ENCODE peak calls at places on chromosomes 12 and 14, in nine cellular contexts. One of them, this sample, is unnamed.

GRCh38 chr12:85489194-85489593 is 209.2 kb downstream of the ALX1 start:
- DNase-seq in mucosa of descending colon: no peak
- DNase-seq in lower lobe of right lung: no peak
- DNase-seq in right atrium auricular region: no peak
- DNase-seq in GM12864: no peak
- DNase-seq in AG09309: no peak
- DNase-seq in cardiac muscle cell: no peak
- DNase-seq in fibroblast of pulmonary artery: no peak
- DNase-seq in astrocyte of the spinal cord: no peak
- DNase-seq in this sample: no peak

GRCh38 chr12:68675098-68675842 is 11.5 kb upstream of the NUP107 start:
- DNase-seq in mucosa of descending colon: peak
- DNase-seq in lower lobe of right lung: peak
- DNase-seq in right atrium auricular region: no peak
- DNase-seq in GM12864: no peak
- DNase-seq in AG09309: no peak
- DNase-seq in cardiac muscle cell: no peak
- DNase-seq in fibroblast of pulmonary artery: no peak
- DNase-seq in astrocyte of the spinal cord: no peak
- DNase-seq in this sample: peak

GRCh38 chr14:50835280-50835679 is 4.3 kb upstream of the NIN start:
- DNase-seq in mucosa of descending colon: no peak
- DNase-seq in lower lobe of right lung: no peak
- DNase-seq in right atrium auricular region: no peak
- DNase-seq in GM12864: no peak
- DNase-seq in AG09309: no peak
- DNase-seq in cardiac muscle cell: peak
- DNase-seq in fibroblast of pulmonary artery: peak
- DNase-seq in astrocyte of the spinal cord: no peak
- DNase-seq in this sample: peak

GRCh38 chr14:36771256-36771655 is 109.6 kb downstream of the PAX9 start:
- DNase-seq in mucosa of descending colon: no peak
- DNase-seq in lower lobe of right lung: no peak
- DNase-seq in right atrium auricular region: no peak
- DNase-seq in GM12864: no peak
- DNase-seq in AG09309: no peak
- DNase-seq in cardiac muscle cell: no peak
- DNase-seq in fibroblast of pulmonary artery: no peak
- DNase-seq in astrocyte of the spinal cord: no peak
- DNase-seq in this sample: no peak

GRCh38 chr12:13537623-13538022 is 341.1 kb downstream of the EMP1 start:
- DNase-seq in mucosa of descending colon: no peak
- DNase-seq in lower lobe of right lung: no peak
- DNase-seq in right atrium auricular region: no peak
- DNase-seq in GM12864: peak
- DNase-seq in AG09309: no peak
- DNase-seq in cardiac muscle cell: no peak
- DNase-seq in fibroblast of pulmonary artery: no peak
- DNase-seq in astrocyte of the spinal cord: no peak
- DNase-seq in this sample: no peak

GRCh38 chr12:111519083-111519482 is 80.0 kb downstream of the ATXN2 start:
- DNase-seq in mucosa of descending colon: no peak
- DNase-seq in lower lobe of right lung: no peak
- DNase-seq in right atrium auricular region: no peak
- DNase-seq in GM12864: no peak
- DNase-seq in AG09309: no peak
- DNase-seq in cardiac muscle cell: no peak
- DNase-seq in fibroblast of pulmonary artery: no peak
- DNase-seq in astrocyte of the spinal cord: no peak
- DNase-seq in this sample: no peak

GRCh38 chr12:46677749-46678148 is 148.0 kb downstream of the SLC38A4 start:
- DNase-seq in mucosa of descending colon: no peak
- DNase-seq in lower lobe of right lung: no peak
- DNase-seq in right atrium auricular region: no peak
- DNase-seq in GM12864: no peak
- DNase-seq in AG09309: no peak
- DNase-seq in cardiac muscle cell: peak
- DNase-seq in fibroblast of pulmonary artery: peak
- DNase-seq in astrocyte of the spinal cord: peak
- DNase-seq in this sample: peak

GRCh38 chr14:60197629-60198318 is 32.6 kb upstream of the DHRS7 start:
- DNase-seq in mucosa of descending colon: no peak
- DNase-seq in lower lobe of right lung: no peak
- DNase-seq in right atrium auricular region: no peak
- DNase-seq in GM12864: no peak
- DNase-seq in AG09309: no peak
- DNase-seq in cardiac muscle cell: no peak
- DNase-seq in fibroblast of pulmonary artery: no peak
- DNase-seq in astrocyte of the spinal cord: no peak
- DNase-seq in this sample: no peak

GRCh38 chr12:42473561-42473960 is 116.0 kb downstream of the PRICKLE1 start:
- DNase-seq in mucosa of descending colon: no peak
- DNase-seq in lower lobe of right lung: no peak
- DNase-seq in right atrium auricular region: no peak
- DNase-seq in GM12864: no peak
- DNase-seq in AG09309: no peak
- DNase-seq in cardiac muscle cell: no peak
- DNase-seq in fibroblast of pulmonary artery: no peak
- DNase-seq in astrocyte of the spinal cord: no peak
- DNase-seq in this sample: peak

DNA sequence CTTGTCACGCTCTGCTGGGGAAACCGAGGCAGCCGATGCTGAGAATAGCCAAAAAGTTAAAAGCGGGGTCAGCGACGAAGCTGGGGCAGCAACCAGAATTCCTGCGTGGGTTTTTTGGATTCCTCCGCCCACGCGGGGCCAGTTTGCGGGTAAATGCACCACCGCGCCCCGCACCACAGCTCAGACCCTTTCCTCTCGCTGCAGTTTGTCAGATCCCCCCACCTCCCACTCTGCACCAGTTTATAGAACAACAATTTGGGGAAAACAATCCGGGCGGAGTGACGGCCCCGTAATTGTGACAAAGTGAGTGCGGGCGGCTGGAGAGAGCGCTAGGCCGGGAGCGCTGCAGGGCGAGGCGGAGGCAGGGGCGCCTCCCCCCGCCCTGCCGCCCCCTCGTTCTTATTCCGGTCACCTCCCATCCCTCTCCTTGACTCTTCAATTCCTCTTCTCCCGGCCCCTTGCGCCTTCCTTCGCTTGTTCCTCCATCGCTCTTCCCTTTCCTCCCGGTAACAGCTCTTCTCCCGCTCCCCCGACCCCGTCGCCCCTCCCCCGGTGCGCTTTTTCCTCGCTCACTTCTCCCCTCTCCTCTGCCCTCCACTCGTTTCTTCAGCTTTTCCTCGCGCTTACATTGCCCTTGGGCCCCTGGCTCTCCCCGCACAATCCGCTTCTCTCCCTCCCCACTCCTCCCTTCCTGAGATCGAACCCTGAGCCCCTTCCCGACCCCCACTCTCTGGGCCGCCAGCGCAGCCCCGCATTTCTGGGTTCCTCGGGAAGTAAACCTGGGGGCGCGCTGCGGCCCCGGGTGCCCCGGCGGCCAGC is 639 bp upstream of the DNAJC22 start:
- DNase-seq in mucosa of descending colon: no peak
- DNase-seq in lower lobe of right lung: no peak
- DNase-seq in right atrium auricular region: no peak
- DNase-seq in GM12864: no peak
- DNase-seq in AG09309: no peak
- DNase-seq in cardiac muscle cell: no peak
- DNase-seq in fibroblast of pulmonary artery: no peak
- DNase-seq in astrocyte of the spinal cord: no peak
- DNase-seq in this sample: no peak
- H3K4me3 ChIP-seq in mucosa of descending colon: no peak
- H3K4me3 ChIP-seq in lower lobe of right lung: peak
- H3K4me3 ChIP-seq in right atrium auricular region: peak
- H3K4me3 ChIP-seq in GM12864: peak
- H3K4me3 ChIP-seq in AG09309: peak
- H3K4me3 ChIP-seq in cardiac muscle cell: peak
- H3K4me3 ChIP-seq in fibroblast of pulmonary artery: peak
- H3K4me3 ChIP-seq in astrocyte of the spinal cord: peak
- H3K4me3 ChIP-seq in this sample: peak

GRCh38 chr14:103281496-103282231 is 52.4 kb upstream of the EIF5 start:
- DNase-seq in mucosa of descending colon: no peak
- DNase-seq in lower lobe of right lung: no peak
- DNase-seq in right atrium auricular region: peak
- DNase-seq in GM12864: no peak
- DNase-seq in AG09309: peak
- DNase-seq in cardiac muscle cell: peak
- DNase-seq in fibroblast of pulmonary artery: peak
- DNase-seq in astrocyte of the spinal cord: peak
- DNase-seq in this sample: peak
- TF ChIP-seq CTCF in mucosa of descending colon: no peak
- TF ChIP-seq CTCF in lower lobe of right lung: peak
- TF ChIP-seq CTCF in right atrium auricular region: no peak
- TF ChIP-seq CTCF in GM12864: peak
- TF ChIP-seq CTCF in AG09309: peak
- TF ChIP-seq CTCF in cardiac muscle cell: peak
- TF ChIP-seq CTCF in fibroblast of pulmonary artery: peak
- TF ChIP-seq CTCF in astrocyte of the spinal cord: peak
- TF ChIP-seq CTCF in this sample: peak

GRCh38 chr12:27672654-27673053 is 23.6 kb upstream of the REP15 start:
- DNase-seq in mucosa of descending colon: no peak
- DNase-seq in lower lobe of right lung: no peak
- DNase-seq in right atrium auricular region: no peak
- DNase-seq in GM12864: no peak
- DNase-seq in AG09309: no peak
- DNase-seq in cardiac muscle cell: no peak
- DNase-seq in fibroblast of pulmonary artery: no peak
- DNase-seq in astrocyte of the spinal cord: no peak
- DNase-seq in this sample: no peak
- H3K4me3 ChIP-seq in mucosa of descending colon: no peak
- H3K4me3 ChIP-seq in lower lobe of right lung: no peak
- H3K4me3 ChIP-seq in right atrium auricular region: no peak
- H3K4me3 ChIP-seq in GM12864: no peak
- H3K4me3 ChIP-seq in AG09309: no peak
- H3K4me3 ChIP-seq in cardiac muscle cell: no peak
- H3K4me3 ChIP-seq in fibroblast of pulmonary artery: no peak
- H3K4me3 ChIP-seq in astrocyte of the spinal cord: no peak
- H3K4me3 ChIP-seq in this sample: no peak

DNA sequence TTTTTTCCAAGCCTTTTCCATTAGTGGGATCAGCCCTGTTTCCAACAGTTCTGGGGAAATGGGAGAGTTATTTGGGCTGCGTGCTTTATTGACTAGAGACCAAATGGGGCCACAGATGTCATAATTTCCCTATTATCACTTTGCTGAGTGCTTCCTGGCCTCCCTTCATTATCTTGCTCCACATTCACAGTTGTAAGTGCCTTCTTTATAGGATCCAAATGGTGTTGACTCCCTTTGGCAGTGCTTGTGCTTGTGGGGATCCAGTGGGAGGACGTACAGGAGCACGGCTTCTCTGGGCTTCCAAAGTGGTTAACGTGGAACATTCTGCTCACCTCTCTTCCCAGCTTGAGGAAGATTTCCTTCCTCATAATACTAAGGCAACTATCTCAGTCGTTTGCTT is 141.0 kb upstream of the RMST start:
- DNase-seq in mucosa of descending colon: no peak
- DNase-seq in lower lobe of right lung: no peak
- DNase-seq in right atrium auricular region: no peak
- DNase-seq in GM12864: no peak
- DNase-seq in AG09309: no peak
- DNase-seq in cardiac muscle cell: no peak
- DNase-seq in fibroblast of pulmonary artery: no peak
- DNase-seq in astrocyte of the spinal cord: no peak
- DNase-seq in this sample: no peak
- TF ChIP-seq CTCF in mucosa of descending colon: no peak
- TF ChIP-seq CTCF in lower lobe of right lung: no peak
- TF ChIP-seq CTCF in right atrium auricular region: no peak
- TF ChIP-seq CTCF in GM12864: no peak
- TF ChIP-seq CTCF in AG09309: no peak
- TF ChIP-seq CTCF in cardiac muscle cell: no peak
- TF ChIP-seq CTCF in fibroblast of pulmonary artery: no peak
- TF ChIP-seq CTCF in astrocyte of the spinal cord: no peak
- TF ChIP-seq CTCF in this sample: no peak

GRCh38 chr14:73567365-73567764 is 1.6 kb upstream of the ACOT2 start:
- DNase-seq in mucosa of descending colon: no peak
- DNase-seq in lower lobe of right lung: no peak
- DNase-seq in right atrium auricular region: no peak
- DNase-seq in GM12864: no peak
- DNase-seq in AG09309: no peak
- DNase-seq in cardiac muscle cell: no peak
- DNase-seq in fibroblast of pulmonary artery: no peak
- DNase-seq in astrocyte of the spinal cord: no peak
- DNase-seq in this sample: no peak
- H3K4me3 ChIP-seq in mucosa of descending colon: no peak
- H3K4me3 ChIP-seq in lower lobe of right lung: peak
- H3K4me3 ChIP-seq in right atrium auricular region: no peak
- H3K4me3 ChIP-seq in GM12864: no peak
- H3K4me3 ChIP-seq in AG09309: no peak
- H3K4me3 ChIP-seq in cardiac muscle cell: no peak
- H3K4me3 ChIP-seq in fibroblast of pulmonary artery: no peak
- H3K4me3 ChIP-seq in astrocyte of the spinal cord: no peak
- H3K4me3 ChIP-seq in this sample: no peak

This sample was measured in AG10803.